ENCODE peak calls at places on chromosomes 12 and 14, in four cellular contexts. One of them, this sample, is unnamed.

GRCh38 chr14:32366995-32367394 is 37.9 kb downstream of the AKAP6 start:
- DNase-seq in HTR-8/SVneo: no peak
- DNase-seq in DMS 273 treated with DMSO at 0.1 percent for 48 hours: no peak
- DNase-seq in CD14-positive monocyte: no peak
- DNase-seq in this sample: no peak

GRCh38 chr12:130011611-130012385 is 108.0 kb upstream of the TMEM132D start:
- DNase-seq in HTR-8/SVneo: no peak
- DNase-seq in CD14-positive monocyte: no peak
- DNase-seq in DMS 273 treated with DMSO at 0.1 percent for 48 hours: no peak
- DNase-seq in this sample: no peak

GRCh38 chr14:78982551-78982950 is 812.4 kb downstream of the NRXN3 start:
- DNase-seq in CD14-positive monocyte: no peak
- DNase-seq in HTR-8/SVneo: no peak
- DNase-seq in DMS 273 treated with DMSO at 0.1 percent for 48 hours: no peak
- DNase-seq in this sample: no peak

GRCh38 chr12:68119724-68120211 is 39.8 kb downstream of the IFNG start:
- DNase-seq in CD14-positive monocyte: no peak
- DNase-seq in DMS 273 treated with DMSO at 0.1 percent for 48 hours: no peak
- DNase-seq in HTR-8/SVneo: no peak
- DNase-seq in this sample: peak

GRCh38 chr14:92466068-92466458 is 47.5 kb upstream of the RIN3 start:
- DNase-seq in CD14-positive monocyte: peak
- DNase-seq in HTR-8/SVneo: no peak
- DNase-seq in DMS 273 treated with DMSO at 0.1 percent for 48 hours: no peak
- DNase-seq in this sample: no peak

GRCh38 chr14:22159049-22159448 is 430.0 kb downstream of the DAD1 start:
- DNase-seq in DMS 273 treated with DMSO at 0.1 percent for 48 hours: no peak
- DNase-seq in HTR-8/SVneo: no peak
- DNase-seq in CD14-positive monocyte: no peak
- DNase-seq in this sample: no peak

GRCh38 chr12:52518574-52519469 is 1.4 kb downstream of the KRT5 start:
- DNase-seq in CD14-positive monocyte: no peak
- DNase-seq in HTR-8/SVneo: no peak
- DNase-seq in DMS 273 treated with DMSO at 0.1 percent for 48 hours: no peak
- DNase-seq in this sample: no peak

GRCh38 chr12:52590021-52590420 is 11.2 kb downstream of the KRT72 start:
- DNase-seq in DMS 273 treated with DMSO at 0.1 percent for 48 hours: no peak
- DNase-seq in CD14-positive monocyte: no peak
- DNase-seq in HTR-8/SVneo: no peak
- DNase-seq in this sample: no peak

GRCh38 chr14:104928391-104929133 is 3.9 kb downstream of the PLD4 start:
- DNase-seq in HTR-8/SVneo: no peak
- DNase-seq in DMS 273 treated with DMSO at 0.1 percent for 48 hours: no peak
- DNase-seq in CD14-positive monocyte: peak
- DNase-seq in this sample: no peak

GRCh38 chr12:13487326-13487725 is 290.8 kb downstream of the EMP1 start:
- DNase-seq in CD14-positive monocyte: no peak
- DNase-seq in DMS 273 treated with DMSO at 0.1 percent for 48 hours: no peak
- DNase-seq in HTR-8/SVneo: no peak
- DNase-seq in this sample: no peak

GRCh38 chr14:104708606-104709268 is 15.3 kb upstream of the ADSS1 start:
- DNase-seq in DMS 273 treated with DMSO at 0.1 percent for 48 hours: peak
- DNase-seq in HTR-8/SVneo: peak
- DNase-seq in CD14-positive monocyte: no peak
- DNase-seq in this sample: peak

GRCh38 chr12:45762185-45763110 is 32.9 kb downstream of the ARID2 start:
- DNase-seq in HTR-8/SVneo: peak
- DNase-seq in DMS 273 treated with DMSO at 0.1 percent for 48 hours: no peak
- DNase-seq in CD14-positive monocyte: no peak
- DNase-seq in this sample: no peak

GRCh38 chr12:124720019-124720686 is 143.5 kb downstream of the SCARB1 start:
- DNase-seq in CD14-positive monocyte: peak
- DNase-seq in DMS 273 treated with DMSO at 0.1 percent for 48 hours: peak
- DNase-seq in HTR-8/SVneo: peak
- DNase-seq in this sample: peak

GRCh38 chr12:106321139-106321850 is 18.8 kb downstream of the TCP11L2 start:
- DNase-seq in DMS 273 treated with DMSO at 0.1 percent for 48 hours: no peak
- DNase-seq in CD14-positive monocyte: no peak
- DNase-seq in HTR-8/SVneo: no peak
- DNase-seq in this sample: no peak

GRCh38 chr12:12704593-12705230 is 8.7 kb upstream of the GPR19 start:
- DNase-seq in DMS 273 treated with DMSO at 0.1 percent for 48 hours: peak
- DNase-seq in CD14-positive monocyte: peak
- DNase-seq in HTR-8/SVneo: peak
- DNase-seq in this sample: peak

GRCh38 chr12:131606218-131606899 is 104.5 kb upstream of the SFSWAP start:
- DNase-seq in CD14-positive monocyte: no peak
- DNase-seq in DMS 273 treated with DMSO at 0.1 percent for 48 hours: no peak
- DNase-seq in HTR-8/SVneo: no peak
- DNase-seq in this sample: no peak

GRCh38 chr14:22549981-22550670 is 38.9 kb downstream of the DAD1 start:
- DNase-seq in HTR-8/SVneo: no peak
- DNase-seq in CD14-positive monocyte: no peak
- DNase-seq in DMS 273 treated with DMSO at 0.1 percent for 48 hours: peak
- DNase-seq in this sample: peak

GRCh38 chr12:14643247-14643646 is 53.2 kb downstream of the GUCY2C start:
- DNase-seq in DMS 273 treated with DMSO at 0.1 percent for 48 hours: no peak
- DNase-seq in HTR-8/SVneo: no peak
- DNase-seq in CD14-positive monocyte: no peak
- DNase-seq in this sample: no peak

GRCh38 chr12:3116106-3116898 is 39.1 kb downstream of the TSPAN9 start:
- DNase-seq in HTR-8/SVneo: no peak
- DNase-seq in DMS 273 treated with DMSO at 0.1 percent for 48 hours: no peak
- DNase-seq in CD14-positive monocyte: no peak
- DNase-seq in this sample: no peak

GRCh38 chr14:37901978-37902377 is 305.7 kb upstream of the SSTR1 start:
- DNase-seq in DMS 273 treated with DMSO at 0.1 percent for 48 hours: no peak
- DNase-seq in HTR-8/SVneo: no peak
- DNase-seq in CD14-positive monocyte: no peak
- DNase-seq in this sample: no peak

This sample was measured in NCI-H2171.